ENCODE peak calls at places on chromosomes 4 and X, in ten cellular contexts. O, N, K, V, H, P, G, X, S and Q are unnamed samples.

GRCh38 chr4:6595897-6596537 is 21.0 kb downstream of the MAN2B2 start:
- DNase-seq in X (no peak), P (no peak), G (peak; percentile 86), N (no peak), V (no peak), O (no peak), S (peak; percentile 17), K (peak; percentile 81), H (no peak), Q (no peak)

GRCh38 chrX:47958943-47959342 is 44.8 kb downstream of the ZNF182 start:
- DNase-seq in S (no peak), P (no peak), N (no peak), G (peak; percentile 61), O (peak; percentile 18), V (no peak), X (no peak), H (no peak), K (peak; percentile 36), Q (no peak)

GRCh38 chr4:76570141-76570989 is 135.3 kb downstream of the SHROOM3 start:
- DNase-seq in O (no peak), N (no peak), X (no peak), V (no peak), G (no peak), K (no peak), P (peak; percentile 89), S (no peak), H (no peak), Q (no peak)

GRCh38 chr4:38131371-38132139 is 171.4 kb downstream of the PTTG2 start:
- DNase-seq in V (no peak), K (peak; percentile 77), O (no peak), G (peak; percentile 88), P (no peak), X (no peak), N (peak; percentile 79), H (no peak), S (no peak), Q (no peak)

GRCh38 chr4:83255584-83255983 is 29.0 kb downstream of the COQ2 start:
- DNase-seq in X (no peak), P (peak; percentile 76), V (no peak), N (no peak), O (no peak), S (peak; percentile 32), K (no peak), G (no peak), H (no peak), Q (no peak)

GRCh38 chr4:6393544-6394475 is 78.6 kb downstream of the PPP2R2C start:
- DNase-seq in O (no peak), X (no peak), H (no peak), G (no peak), S (no peak), P (no peak), N (no peak), V (no peak), K (no peak), Q (no peak)

GRCh38 chr4:118829107-118829506 is 6.8 kb downstream of the SEC24D start:
- DNase-seq in K (no peak), H (no peak), G (no peak), S (no peak), N (no peak), X (no peak), P (no peak), O (no peak), V (no peak), Q (no peak)

GRCh38 chr4:182978152-182978827 is 61.1 kb upstream of the DCTD start:
- DNase-seq in P (peak; percentile 62), N (peak; percentile 57), K (no peak), X (no peak), H (no peak), O (no peak), S (no peak), V (no peak), G (no peak), Q (no peak)

GRCh38 chrX:40470830-40471429 is 109.8 kb upstream of the ATP6AP2 start:
- DNase-seq in K (peak; percentile 60), S (no peak), X (no peak), P (no peak), N (no peak), O (no peak), H (no peak), G (peak; percentile 71), V (no peak), Q (no peak)

GRCh38 chrX:40469316-40469715 is 111.5 kb upstream of the ATP6AP2 start:
- DNase-seq in V (no peak), G (no peak), S (no peak), X (no peak), K (no peak), P (no peak), N (no peak), O (no peak), H (no peak), Q (no peak)

GRCh38 chrX:40474205-40474626 is 106.6 kb upstream of the ATP6AP2 start:
- DNase-seq in H (peak; percentile 17), S (peak; percentile 21), P (peak; percentile 4), N (no peak), K (peak; percentile 96), G (peak; percentile 98), O (no peak), V (no peak), X (no peak), Q (no peak)

GRCh38 chrX:40473460-40474204 is 107.1 kb upstream of the ATP6AP2 start:
- DNase-seq in S (no peak), O (no peak), N (no peak), H (no peak), G (no peak), V (no peak), P (no peak), K (no peak), X (no peak), Q (no peak)

DNA sequence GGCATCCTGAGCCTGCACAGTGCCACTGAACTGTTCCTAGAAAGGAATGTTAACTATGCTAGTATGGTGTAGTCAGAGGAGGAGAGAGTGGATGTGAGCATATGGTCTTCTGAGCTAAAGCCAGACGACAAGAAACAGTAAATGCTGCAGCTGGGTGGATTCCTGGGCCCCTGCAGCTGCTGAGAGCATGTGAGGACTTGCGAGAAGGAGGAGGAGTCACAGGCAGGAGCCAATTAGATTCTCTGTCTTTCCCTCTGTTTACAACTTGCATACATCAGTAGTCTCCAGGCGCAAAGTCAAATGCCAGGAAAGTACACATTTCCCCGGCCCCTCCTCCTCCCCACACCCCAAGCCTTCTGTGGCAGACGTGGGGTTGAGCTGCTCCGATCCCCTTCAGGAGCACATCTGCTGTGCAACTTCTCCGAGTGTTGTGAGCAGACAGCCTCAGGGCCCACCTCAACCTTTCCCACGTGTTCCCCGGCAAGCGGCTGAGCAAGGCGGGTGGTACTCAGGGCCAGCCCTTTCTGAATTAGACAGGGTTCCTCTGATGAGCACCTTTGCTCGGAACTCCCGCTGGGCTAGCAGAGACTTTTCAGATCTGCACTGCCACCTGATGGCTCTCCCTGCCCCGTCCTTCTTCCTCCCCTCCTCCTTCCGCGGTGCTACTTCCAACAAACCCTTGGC is 108.7 kb upstream of the ATP6AP2 start:
- DNase-seq in G (peak; percentile 87), V (no peak), H (no peak), X (peak; percentile 10), P (peak; percentile 84), K (peak; percentile 72), S (no peak), O (peak; percentile 42), N (no peak), Q (no peak)
- TF ChIP-seq CTCF in G (peak; percentile 49), V (peak; percentile 24), H (peak; percentile 23), X (no peak), P (no peak), K (peak; percentile 32), S (no peak), O (no peak), N (peak; percentile 32), Q (no peak)

GRCh38 chr4:80125252-80126177 is 52.5 kb upstream of the ANTXR2 start:
- DNase-seq in O (no peak), S (no peak), G (peak; percentile 52), N (no peak), V (no peak), X (no peak), K (no peak), P (peak; percentile 50), H (no peak), Q (no peak)
- TF ChIP-seq CTCF in O (no peak), S (no peak), G (peak; percentile 69), N (peak; percentile 48), V (peak; percentile 38), X (no peak), K (peak; percentile 60), P (peak; percentile 54), H (peak; percentile 53), Q (peak; percentile 76)

GRCh38 chr4:53558981-53559620 is 32.2 kb downstream of the LNX1 start:
- DNase-seq in S (no peak), X (no peak), V (no peak), G (no peak), P (no peak), H (no peak), O (no peak), N (no peak), K (no peak), Q (no peak)

GRCh38 chr4:53562409-53562808 is 28.9 kb downstream of the LNX1 start:
- DNase-seq in N (no peak), P (no peak), S (no peak), H (no peak), V (no peak), K (no peak), X (no peak), O (no peak), G (no peak), Q (no peak)

GRCh38 chr4:53555111-53555510 is 36.2 kb downstream of the LNX1 start:
- DNase-seq in G (no peak), S (no peak), K (no peak), X (no peak), O (no peak), P (no peak), N (no peak), H (no peak), V (no peak), Q (no peak)

GRCh38 chr4:53557601-53558000 is 33.7 kb downstream of the LNX1 start:
- DNase-seq in X (no peak), S (no peak), N (no peak), P (no peak), O (no peak), K (no peak), G (no peak), V (no peak), H (no peak), Q (no peak)

GRCh38 chr4:53558061-53558801 is 33.1 kb downstream of the LNX1 start:
- DNase-seq in S (no peak), O (no peak), H (no peak), V (no peak), P (peak; percentile 41), X (no peak), K (no peak), N (no peak), G (peak; percentile 64), Q (no peak)
- TF ChIP-seq CTCF in S (no peak), O (no peak), H (no peak), V (no peak), P (no peak), X (no peak), K (no peak), N (no peak), G (no peak), Q (no peak)

GRCh38 chr4:71729856-71730255 is 54.0 kb downstream of the GC start:
- DNase-seq in S (no peak), P (no peak), X (no peak), H (no peak), O (no peak), V (no peak), N (no peak), K (no peak), G (no peak), Q (no peak)

GRCh38 chr4:71732066-71732465 is 51.8 kb downstream of the GC start:
- DNase-seq in V (no peak), K (no peak), O (no peak), X (no peak), N (no peak), G (no peak), H (no peak), P (peak; percentile 1), S (no peak), Q (no peak)

DNA sequence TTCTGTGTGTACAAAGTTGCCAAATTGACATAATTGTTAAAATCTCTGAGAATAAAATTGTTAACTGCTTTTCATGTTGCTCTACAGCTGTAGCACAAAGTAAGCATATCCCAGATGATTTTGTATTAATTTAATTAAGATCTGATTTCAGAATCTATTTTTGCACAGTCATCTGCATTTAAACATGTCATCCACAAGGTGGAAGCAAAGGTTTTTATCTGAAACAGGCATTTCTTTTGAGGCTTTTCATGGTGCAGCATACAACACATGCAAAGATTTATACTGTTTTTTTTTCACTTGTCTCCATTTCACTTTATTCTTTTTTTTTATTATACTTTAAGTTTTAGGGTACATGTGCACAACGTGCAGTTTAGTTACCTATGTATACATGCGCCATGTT is 51.2 kb downstream of the GC start:
- DNase-seq in N (no peak), K (no peak), X (no peak), O (no peak), P (peak; percentile 58), H (no peak), G (no peak), S (peak; percentile 3), V (no peak), Q (no peak)
- TF ChIP-seq CTCF in N (no peak), K (peak; percentile 76), X (no peak), O (peak; percentile 29), P (peak; percentile 60), H (peak; percentile 42), G (peak; percentile 78), S (peak; percentile 44), V (peak; percentile 31), Q (no peak)